ENCODE peak calls at places on chromosome 1, in seven cellular contexts. One of them, this sample, is unnamed.

GRCh38 chr1:27216466-27216865 is 18.0 kb upstream of the WDTC1 start:
- DNase-seq in heart left ventricle: no peak
- DNase-seq in fibroblast of pulmonary artery: no peak
- DNase-seq in GM23338: no peak
- DNase-seq in AG04449: no peak
- DNase-seq in upper lobe of right lung: no peak
- DNase-seq in CD8-positive, alpha-beta T cell: no peak
- DNase-seq in this sample: no peak

GRCh38 chr1:145720878-145721671 is 1.8 kb downstream of the CD160 start:
- DNase-seq in heart left ventricle: peak; percentile 86
- DNase-seq in fibroblast of pulmonary artery: peak; percentile 46
- DNase-seq in GM23338: peak; percentile 86
- DNase-seq in AG04449: no peak
- DNase-seq in upper lobe of right lung: peak; percentile 83
- DNase-seq in CD8-positive, alpha-beta T cell: peak; percentile 87
- DNase-seq in this sample: no peak

GRCh38 chr1:36525166-36525565 is 42.5 kb upstream of the CSF3R start:
- DNase-seq in heart left ventricle: no peak
- DNase-seq in fibroblast of pulmonary artery: no peak
- DNase-seq in GM23338: no peak
- DNase-seq in AG04449: no peak
- DNase-seq in upper lobe of right lung: no peak
- DNase-seq in CD8-positive, alpha-beta T cell: no peak
- DNase-seq in this sample: no peak

GRCh38 chr1:247332901-247333361 is 1.3 kb upstream of the ZNF496 start:
- DNase-seq in heart left ventricle: no peak
- DNase-seq in fibroblast of pulmonary artery: peak; percentile 29
- DNase-seq in GM23338: peak; percentile 30
- DNase-seq in AG04449: no peak
- DNase-seq in upper lobe of right lung: no peak
- DNase-seq in CD8-positive, alpha-beta T cell: no peak
- DNase-seq in this sample: peak; percentile 24

GRCh38 chr1:14969006-14969405 is 184.5 kb upstream of the TMEM51 start:
- DNase-seq in heart left ventricle: no peak
- DNase-seq in fibroblast of pulmonary artery: no peak
- DNase-seq in GM23338: no peak
- DNase-seq in AG04449: no peak
- DNase-seq in upper lobe of right lung: no peak
- DNase-seq in CD8-positive, alpha-beta T cell: peak; percentile 53
- DNase-seq in this sample: no peak

GRCh38 chr1:172203135-172203823 is 217.2 kb upstream of the C1orf105 start:
- DNase-seq in heart left ventricle: no peak
- DNase-seq in fibroblast of pulmonary artery: no peak
- DNase-seq in GM23338: no peak
- DNase-seq in AG04449: no peak
- DNase-seq in upper lobe of right lung: no peak
- DNase-seq in CD8-positive, alpha-beta T cell: no peak
- DNase-seq in this sample: no peak

GRCh38 chr1:246271516-246271915 is 235.6 kb downstream of the SMYD3 start:
- DNase-seq in heart left ventricle: no peak
- DNase-seq in fibroblast of pulmonary artery: peak; percentile 65
- DNase-seq in GM23338: no peak
- DNase-seq in AG04449: no peak
- DNase-seq in upper lobe of right lung: no peak
- DNase-seq in CD8-positive, alpha-beta T cell: no peak
- DNase-seq in this sample: no peak

GRCh38 chr1:16006552-16007485 is 2.8 kb downstream of the SRARP start:
- DNase-seq in heart left ventricle: no peak
- DNase-seq in fibroblast of pulmonary artery: peak; percentile 33
- DNase-seq in GM23338: no peak
- DNase-seq in AG04449: no peak
- DNase-seq in upper lobe of right lung: no peak
- DNase-seq in CD8-positive, alpha-beta T cell: no peak
- DNase-seq in this sample: no peak

GRCh38 chr1:206547104-206547503 is 39.8 kb downstream of the RASSF5 start:
- DNase-seq in heart left ventricle: no peak
- DNase-seq in fibroblast of pulmonary artery: no peak
- DNase-seq in GM23338: no peak
- DNase-seq in AG04449: no peak
- DNase-seq in upper lobe of right lung: no peak
- DNase-seq in CD8-positive, alpha-beta T cell: no peak
- DNase-seq in this sample: no peak

GRCh38 chr1:24996456-24996855 is 66.4 kb upstream of the RUNX3 start:
- DNase-seq in heart left ventricle: no peak
- DNase-seq in fibroblast of pulmonary artery: no peak
- DNase-seq in GM23338: no peak
- DNase-seq in AG04449: no peak
- DNase-seq in upper lobe of right lung: no peak
- DNase-seq in CD8-positive, alpha-beta T cell: no peak
- DNase-seq in this sample: no peak

GRCh38 chr1:225428066-225428878 is 434 bp upstream of the LBR start:
- DNase-seq in heart left ventricle: peak; percentile 97
- DNase-seq in fibroblast of pulmonary artery: peak; percentile 87
- DNase-seq in GM23338: peak; percentile 94
- DNase-seq in AG04449: no peak
- DNase-seq in upper lobe of right lung: peak; percentile 96
- DNase-seq in CD8-positive, alpha-beta T cell: peak; percentile 94
- DNase-seq in this sample: peak; percentile 57

GRCh38 chr1:84853743-84854721 is 39.0 kb downstream of the LPAR3 start:
- DNase-seq in heart left ventricle: no peak
- DNase-seq in fibroblast of pulmonary artery: peak; percentile 89
- DNase-seq in GM23338: no peak
- DNase-seq in AG04449: no peak
- DNase-seq in upper lobe of right lung: no peak
- DNase-seq in CD8-positive, alpha-beta T cell: peak; percentile 52
- DNase-seq in this sample: peak; percentile 29

GRCh38 chr1:241870290-241870689 is 22.3 kb downstream of the EXO1 start:
- DNase-seq in heart left ventricle: no peak
- DNase-seq in fibroblast of pulmonary artery: no peak
- DNase-seq in GM23338: no peak
- DNase-seq in AG04449: peak; percentile 7
- DNase-seq in upper lobe of right lung: no peak
- DNase-seq in CD8-positive, alpha-beta T cell: no peak
- DNase-seq in this sample: no peak

GRCh38 chr1:24443241-24443656 is 27.6 kb downstream of the NIPAL3 start:
- DNase-seq in heart left ventricle: no peak
- DNase-seq in fibroblast of pulmonary artery: peak; percentile 69
- DNase-seq in GM23338: peak; percentile 44
- DNase-seq in AG04449: no peak
- DNase-seq in upper lobe of right lung: no peak
- DNase-seq in CD8-positive, alpha-beta T cell: no peak
- DNase-seq in this sample: no peak

GRCh38 chr1:228144213-228145049 is 4.4 kb downstream of the GUK1 start:
- DNase-seq in heart left ventricle: peak; percentile 42
- DNase-seq in fibroblast of pulmonary artery: no peak
- DNase-seq in GM23338: no peak
- DNase-seq in AG04449: no peak
- DNase-seq in upper lobe of right lung: no peak
- DNase-seq in CD8-positive, alpha-beta T cell: peak; percentile 45
- DNase-seq in this sample: no peak

GRCh38 chr1:55609630-55610029 is 394.5 kb upstream of the USP24 start:
- DNase-seq in heart left ventricle: no peak
- DNase-seq in fibroblast of pulmonary artery: no peak
- DNase-seq in GM23338: no peak
- DNase-seq in AG04449: no peak
- DNase-seq in upper lobe of right lung: no peak
- DNase-seq in CD8-positive, alpha-beta T cell: no peak
- DNase-seq in this sample: no peak

GRCh38 chr1:170530972-170531757 is 801 bp upstream of the GORAB start:
- DNase-seq in heart left ventricle: no peak
- DNase-seq in fibroblast of pulmonary artery: no peak
- DNase-seq in GM23338: peak; percentile 49
- DNase-seq in AG04449: no peak
- DNase-seq in upper lobe of right lung: peak; percentile 59
- DNase-seq in CD8-positive, alpha-beta T cell: no peak
- DNase-seq in this sample: no peak

GRCh38 chr1:36650200-36651065 is 167.7 kb upstream of the CSF3R start:
- DNase-seq in heart left ventricle: no peak
- DNase-seq in fibroblast of pulmonary artery: peak; percentile 55
- DNase-seq in GM23338: peak; percentile 84
- DNase-seq in AG04449: no peak
- DNase-seq in upper lobe of right lung: no peak
- DNase-seq in CD8-positive, alpha-beta T cell: peak; percentile 68
- DNase-seq in this sample: peak; percentile 6

GRCh38 chr1:117682372-117682771 is 76.5 kb downstream of the TENT5C start:
- DNase-seq in heart left ventricle: no peak
- DNase-seq in fibroblast of pulmonary artery: no peak
- DNase-seq in GM23338: no peak
- DNase-seq in AG04449: no peak
- DNase-seq in upper lobe of right lung: no peak
- DNase-seq in CD8-positive, alpha-beta T cell: no peak
- DNase-seq in this sample: no peak

GRCh38 chr1:79899914-79900313 is 893.4 kb upstream of the ADGRL4 start:
- DNase-seq in heart left ventricle: no peak
- DNase-seq in fibroblast of pulmonary artery: peak; percentile 95
- DNase-seq in GM23338: no peak
- DNase-seq in AG04449: peak; percentile 98
- DNase-seq in upper lobe of right lung: no peak
- DNase-seq in CD8-positive, alpha-beta T cell: no peak
- DNase-seq in this sample: peak; percentile 35

GRCh38 chr1:94864821-94865220 is 44.7 kb downstream of the SLC44A3 start:
- DNase-seq in heart left ventricle: no peak
- DNase-seq in fibroblast of pulmonary artery: peak; percentile 26
- DNase-seq in GM23338: peak; percentile 28
- DNase-seq in AG04449: no peak
- DNase-seq in upper lobe of right lung: no peak
- DNase-seq in CD8-positive, alpha-beta T cell: no peak
- DNase-seq in this sample: no peak

GRCh38 chr1:214899908-214900470 is 182.5 kb upstream of the KCNK2 start:
- DNase-seq in heart left ventricle: no peak
- DNase-seq in fibroblast of pulmonary artery: peak; percentile 2
- DNase-seq in GM23338: peak; percentile 28
- DNase-seq in AG04449: peak; percentile 17
- DNase-seq in upper lobe of right lung: no peak
- DNase-seq in CD8-positive, alpha-beta T cell: no peak
- DNase-seq in this sample: no peak

GRCh38 chr1:109730666-109731065 is 10.2 kb downstream of the GSTM3 start:
- DNase-seq in heart left ventricle: no peak
- DNase-seq in fibroblast of pulmonary artery: no peak
- DNase-seq in GM23338: no peak
- DNase-seq in AG04449: no peak
- DNase-seq in upper lobe of right lung: no peak
- DNase-seq in CD8-positive, alpha-beta T cell: no peak
- DNase-seq in this sample: peak; percentile 83

GRCh38 chr1:226447932-226448670 is 40.2 kb upstream of the PARP1 start:
- DNase-seq in heart left ventricle: no peak
- DNase-seq in fibroblast of pulmonary artery: no peak
- DNase-seq in GM23338: peak; percentile 24
- DNase-seq in AG04449: no peak
- DNase-seq in upper lobe of right lung: no peak
- DNase-seq in CD8-positive, alpha-beta T cell: no peak
- DNase-seq in this sample: no peak

GRCh38 chr1:47765236-47765635 is 231.9 kb downstream of the TRABD2B start:
- DNase-seq in heart left ventricle: peak; percentile 43
- DNase-seq in fibroblast of pulmonary artery: no peak
- DNase-seq in GM23338: no peak
- DNase-seq in AG04449: no peak
- DNase-seq in upper lobe of right lung: no peak
- DNase-seq in CD8-positive, alpha-beta T cell: no peak
- DNase-seq in this sample: no peak

GRCh38 chr1:113745425-113745824 is 13.9 kb downstream of the PHTF1 start:
- DNase-seq in heart left ventricle: no peak
- DNase-seq in fibroblast of pulmonary artery: no peak
- DNase-seq in GM23338: peak; percentile 23
- DNase-seq in AG04449: no peak
- DNase-seq in upper lobe of right lung: no peak
- DNase-seq in CD8-positive, alpha-beta T cell: no peak
- DNase-seq in this sample: no peak

GRCh38 chr1:150161747-150162581 is 12.2 kb downstream of the PLEKHO1 start:
- DNase-seq in heart left ventricle: no peak
- DNase-seq in fibroblast of pulmonary artery: peak; percentile 65
- DNase-seq in GM23338: peak; percentile 44
- DNase-seq in AG04449: no peak
- DNase-seq in upper lobe of right lung: no peak
- DNase-seq in CD8-positive, alpha-beta T cell: no peak
- DNase-seq in this sample: no peak
- TF ChIP-seq CTCF in heart left ventricle: peak; percentile 9
- TF ChIP-seq CTCF in fibroblast of pulmonary artery: peak; percentile 3
- TF ChIP-seq CTCF in GM23338: peak; percentile 31
- TF ChIP-seq CTCF in AG04449: peak; percentile 1
- TF ChIP-seq CTCF in upper lobe of right lung: no peak
- TF ChIP-seq CTCF in CD8-positive, alpha-beta T cell: peak; percentile 20
- TF ChIP-seq CTCF in this sample: peak; percentile 28

GRCh38 chr1:223628233-223628632 is 37.3 kb downstream of the CAPN8 start:
- DNase-seq in heart left ventricle: no peak
- DNase-seq in fibroblast of pulmonary artery: peak; percentile 27
- DNase-seq in GM23338: peak; percentile 75
- DNase-seq in AG04449: no peak
- DNase-seq in upper lobe of right lung: peak; percentile 71
- DNase-seq in CD8-positive, alpha-beta T cell: peak; percentile 50
- DNase-seq in this sample: no peak
- TF ChIP-seq CTCF in heart left ventricle: peak; percentile 55
- TF ChIP-seq CTCF in fibroblast of pulmonary artery: peak; percentile 47
- TF ChIP-seq CTCF in GM23338: peak; percentile 87
- TF ChIP-seq CTCF in AG04449: peak; percentile 61
- TF ChIP-seq CTCF in upper lobe of right lung: peak; percentile 56
- TF ChIP-seq CTCF in CD8-positive, alpha-beta T cell: peak; percentile 58
- TF ChIP-seq CTCF in this sample: peak; percentile 70

DNA sequence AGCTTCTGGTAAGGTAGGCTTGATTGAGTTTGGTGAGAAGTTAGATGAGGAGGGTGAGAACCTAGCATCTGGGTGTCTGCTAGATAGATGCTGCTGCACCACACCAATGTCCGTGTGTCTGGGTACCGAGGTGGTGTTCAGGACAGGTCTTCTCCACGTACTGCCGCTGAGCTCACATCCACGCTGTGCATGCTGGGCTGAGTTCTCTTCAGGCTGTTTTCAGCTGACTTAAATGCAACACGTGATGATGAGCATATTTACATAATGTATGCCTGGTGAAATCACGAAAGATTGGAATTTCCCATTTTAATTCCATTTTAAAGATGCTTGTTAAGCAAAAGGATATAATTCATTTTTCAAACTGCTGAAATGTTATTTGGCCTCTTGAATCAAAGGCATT is 107.8 kb downstream of the FGGY start:
- DNase-seq in heart left ventricle: no peak
- DNase-seq in fibroblast of pulmonary artery: no peak
- DNase-seq in GM23338: no peak
- DNase-seq in AG04449: no peak
- DNase-seq in upper lobe of right lung: no peak
- DNase-seq in CD8-positive, alpha-beta T cell: no peak
- DNase-seq in this sample: no peak
- TF ChIP-seq CTCF in heart left ventricle: no peak
- TF ChIP-seq CTCF in fibroblast of pulmonary artery: no peak
- TF ChIP-seq CTCF in GM23338: no peak
- TF ChIP-seq CTCF in AG04449: no peak
- TF ChIP-seq CTCF in upper lobe of right lung: no peak
- TF ChIP-seq CTCF in CD8-positive, alpha-beta T cell: no peak
- TF ChIP-seq CTCF in this sample: no peak

GRCh38 chr1:158793604-158794003 is 12.6 kb upstream of the OR6N2 start:
- DNase-seq in heart left ventricle: no peak
- DNase-seq in fibroblast of pulmonary artery: no peak
- DNase-seq in GM23338: peak; percentile 68
- DNase-seq in AG04449: no peak
- DNase-seq in upper lobe of right lung: no peak
- DNase-seq in CD8-positive, alpha-beta T cell: no peak
- DNase-seq in this sample: no peak
- TF ChIP-seq CTCF in heart left ventricle: no peak
- TF ChIP-seq CTCF in fibroblast of pulmonary artery: peak; percentile 20
- TF ChIP-seq CTCF in GM23338: peak; percentile 70
- TF ChIP-seq CTCF in AG04449: no peak
- TF ChIP-seq CTCF in upper lobe of right lung: peak; percentile 31
- TF ChIP-seq CTCF in CD8-positive, alpha-beta T cell: no peak
- TF ChIP-seq CTCF in this sample: no peak

GRCh38 chr1:77313491-77313890 is 31.7 kb downstream of the AK5 start:
- DNase-seq in heart left ventricle: no peak
- DNase-seq in fibroblast of pulmonary artery: peak; percentile 60
- DNase-seq in GM23338: peak; percentile 80
- DNase-seq in AG04449: no peak
- DNase-seq in upper lobe of right lung: no peak
- DNase-seq in CD8-positive, alpha-beta T cell: peak; percentile 66
- DNase-seq in this sample: no peak
- TF ChIP-seq CTCF in heart left ventricle: peak; percentile 7
- TF ChIP-seq CTCF in fibroblast of pulmonary artery: peak; percentile 56
- TF ChIP-seq CTCF in GM23338: peak; percentile 83
- TF ChIP-seq CTCF in AG04449: peak; percentile 20
- TF ChIP-seq CTCF in upper lobe of right lung: no peak
- TF ChIP-seq CTCF in CD8-positive, alpha-beta T cell: no peak
- TF ChIP-seq CTCF in this sample: peak; percentile 51

This sample was measured in retinal pigment epithelial cell.